ENCODE peak calls at places on chromosomes 4 and X, in eight cellular contexts. D is activated T-helper 1 cell treated with anti-CD3 and anti-CD28 coated beads, Interleukin-12 subunit alpha, Interleukin-12 subunit beta, Interleukin-2, Interleukin-4 antibody, amounts not matched to agents 30 ng/mL and 10 ng/mL and 1 ng/mL, durations not matched to agents 14 hours and 24 hours and 36 hours; S is breast epithelium; K is nucleus accumbens; L is NCI-H2171 treated with DMSO at 0.1 percent for 48 hours; O is iris pigment epithelial cell; R is fibroblast of mammary gland; T is left cardiac atrium. W is an unnamed sample.

GRCh38 chrX:154750301-154751120 is at the start of gene GAB3:
- DNase-seq in D (peak; percentile 29), S (no peak), K (no peak), L (peak; percentile 28), O (peak; percentile 34), R (no peak), T (peak; percentile 51), W (no peak)

GRCh38 chrX:109890910-109891502 is 111.9 kb upstream of the TMEM164 start:
- DNase-seq in D (peak; percentile 4), S (peak; percentile 36), K (no peak), L (peak; percentile 20), O (peak; percentile 61), R (peak; percentile 59), T (peak; percentile 55), W (peak; percentile 33)

GRCh38 chr4:56286763-56287162 is 100.5 kb downstream of the AASDH start:
- DNase-seq in D (no peak), S (no peak), K (no peak), L (no peak), O (peak; percentile 11), R (peak; percentile 6), T (no peak), W (no peak)

GRCh38 chrX:144219035-144219434 is 335.2 kb downstream of the UBE2NL start:
- DNase-seq in D (no peak), S (no peak), K (no peak), L (no peak), O (no peak), R (no peak), T (no peak), W (no peak)

GRCh38 chrX:134631404-134632346 is 26.6 kb downstream of the PLAC1 start:
- DNase-seq in D (no peak), S (no peak), K (no peak), L (peak; percentile 64), O (peak; percentile 69), R (peak; percentile 83), T (no peak), W (no peak)

GRCh38 chrX:37407736-37408135 is 58.6 kb downstream of the PRRG1 start:
- DNase-seq in D (no peak), S (no peak), K (no peak), L (no peak), O (no peak), R (no peak), T (no peak), W (no peak)

GRCh38 chr4:96599752-96600151 is 759.9 kb downstream of the PDHA2 start:
- DNase-seq in D (no peak), S (no peak), K (no peak), L (no peak), O (no peak), R (no peak), T (no peak), W (no peak)

GRCh38 chr4:99979872-99980271 is 29.8 kb upstream of the H2AZ1 start:
- DNase-seq in D (no peak), S (no peak), K (no peak), L (no peak), O (peak; percentile 50), R (peak; percentile 15), T (no peak), W (no peak)

GRCh38 chr4:23130845-23131244 is 438.1 kb downstream of the GBA3 start:
- DNase-seq in D (no peak), S (no peak), K (no peak), L (no peak), O (no peak), R (no peak), T (no peak), W (no peak)

GRCh38 chr4:3869661-3870566 is 103.7 kb downstream of the ADRA2C start:
- DNase-seq in D (no peak), S (no peak), K (no peak), L (no peak), O (no peak), R (no peak), T (no peak), W (no peak)

GRCh38 chr4:13524504-13525243 is 19.6 kb downstream of the NKX3-2 start:
- DNase-seq in D (no peak), S (no peak), K (no peak), L (no peak), O (peak; percentile 54), R (peak; percentile 56), T (no peak), W (no peak)

GRCh38 chr4:96035727-96036126 is 195.8 kb downstream of the PDHA2 start:
- DNase-seq in D (no peak), S (no peak), K (no peak), L (no peak), O (peak; percentile 2), R (peak; percentile 19), T (no peak), W (peak; percentile 3)

GRCh38 chr4:140706276-140706625 is 49.9 kb downstream of the TBC1D9 start:
- DNase-seq in D (no peak), S (no peak), K (no peak), L (no peak), O (no peak), R (no peak), T (no peak), W (no peak)

GRCh38 chr4:13905543-13905942 is 278.0 kb upstream of the BOD1L1 start:
- DNase-seq in D (no peak), S (no peak), K (no peak), L (no peak), O (peak; percentile 94), R (peak; percentile 97), T (no peak), W (no peak)

GRCh38 chr4:137370206-137370633 is 162.1 kb downstream of the PCDH18 start:
- DNase-seq in D (no peak), S (no peak), K (no peak), L (no peak), O (peak; percentile 82), R (peak; percentile 45), T (no peak), W (no peak)